ENCODE peak calls at places on chromosomes 2 and 18, in nine cellular contexts. C is WERI-Rb-1, D is retinal pigment epithelial cell, W is upper lobe of right lung, I is fibroblast of the aortic adventitia, Z is cardiac muscle cell, O is neural progenitor cell, N is SK-N-SH, X is heart left ventricle. S is an unnamed sample.
A peak's percentile ranks its signal among the peaks of the same experiment; 100 is the strongest.

GRCh38 chr2:30714811-30715709 is 92.2 kb downstream of the CAPN13 start:
- DNase-seq in I (no peak), D (no peak), O (peak; percentile 21), W (peak; percentile 18), N (no peak), X (no peak), C (no peak), Z (no peak), S (no peak)

GRCh38 chr2:207903236-207903635 is 122.1 kb downstream of the PLEKHM3 start:
- DNase-seq in N (no peak), I (no peak), D (no peak), O (no peak), Z (no peak), X (no peak), C (no peak), W (no peak), S (no peak)

GRCh38 chr18:55136864-55137263 is 177.6 kb upstream of the CCDC68 start:
- DNase-seq in O (no peak), C (no peak), Z (peak; percentile 27), I (peak; percentile 37), D (no peak), X (no peak), N (no peak), W (no peak), S (no peak)

GRCh38 chr2:1502891-1503304 is 89.6 kb downstream of the TPO start:
- DNase-seq in C (no peak), O (no peak), W (peak; percentile 53), I (no peak), X (no peak), Z (no peak), D (no peak), N (no peak), S (no peak)

GRCh38 chr2:160387558-160388262 is 105.9 kb downstream of the RBMS1 start:
- DNase-seq in C (no peak), X (peak; percentile 77), D (no peak), Z (peak; percentile 97), W (no peak), I (peak; percentile 100), O (no peak), N (no peak), S (no peak)

GRCh38 chr2:239309398-239310245 is 91.2 kb downstream of the HDAC4 start:
- DNase-seq in Z (no peak), N (peak; percentile 76), O (no peak), D (no peak), W (peak; percentile 53), C (no peak), X (peak; percentile 20), I (no peak), S (no peak)

GRCh38 chr2:137190411-137191190 is 425.3 kb downstream of the THSD7B start:
- DNase-seq in D (no peak), X (no peak), W (no peak), O (no peak), Z (no peak), N (peak; percentile 18), C (no peak), I (no peak), S (no peak)

GRCh38 chr2:223674998-223675609 is 72.9 kb upstream of the SCG2 start:
- DNase-seq in D (peak; percentile 38), C (peak; percentile 32), X (no peak), N (peak; percentile 29), O (peak; percentile 19), Z (peak; percentile 60), I (peak; percentile 73), W (no peak), S (no peak)

GRCh38 chr2:27715318-27716165 is 51.9 kb downstream of the SLC4A1AP start:
- DNase-seq in N (peak; percentile 93), I (peak; percentile 59), Z (peak; percentile 67), W (peak; percentile 76), O (peak; percentile 54), D (no peak), X (peak; percentile 84), C (peak; percentile 38), S (peak; percentile 72)

GRCh38 chr2:31980674-31981356 is 30.0 kb downstream of the MEMO1 start:
- DNase-seq in Z (peak; percentile 53), N (no peak), C (no peak), I (peak; percentile 22), W (no peak), X (no peak), O (peak; percentile 9), D (no peak), S (peak; percentile 76)

GRCh38 chr2:174553811-174554493 is 43.7 kb downstream of the WIPF1 start:
- DNase-seq in X (no peak), O (no peak), Z (no peak), C (no peak), I (no peak), D (no peak), N (no peak), W (no peak), S (peak; percentile 48)

GRCh38 chr2:21333249-21333648 is 209.5 kb downstream of the TDRD15 start:
- DNase-seq in X (no peak), I (no peak), N (no peak), D (no peak), C (no peak), Z (no peak), W (no peak), O (no peak), S (no peak)

GRCh38 chr2:177264209-177264538 is 353 bp downstream of the NFE2L2 start:
- DNase-seq in D (no peak), I (no peak), O (peak; percentile 75), N (peak; percentile 80), C (peak; percentile 43), Z (no peak), W (peak; percentile 82), X (no peak), S (no peak)

GRCh38 chr2:200782243-200782642 is 29.5 kb upstream of the BZW1 start:
- DNase-seq in X (no peak), N (no peak), C (no peak), W (no peak), D (no peak), O (no peak), I (no peak), Z (no peak), S (no peak)

GRCh38 chr2:240226672-240227537 is 86.4 kb upstream of the OTOS start:
- DNase-seq in Z (no peak), X (peak; percentile 13), W (no peak), N (no peak), I (no peak), C (no peak), D (no peak), O (no peak), S (no peak)

GRCh38 chr18:48843162-48843561 is 107.6 kb downstream of the SMAD7 start:
- DNase-seq in D (no peak), I (no peak), X (no peak), N (no peak), Z (no peak), O (no peak), W (peak; percentile 37), C (no peak), S (no peak)

GRCh38 chr18:72811047-72811446 is 56.7 kb downstream of the NETO1 start:
- DNase-seq in Z (no peak), I (no peak), C (no peak), W (no peak), D (no peak), X (no peak), O (no peak), N (no peak), S (no peak)

GRCh38 chr2:57549642-57550102 is 496.9 kb upstream of the VRK2 start:
- DNase-seq in N (no peak), Z (no peak), D (peak; percentile 4), W (no peak), C (no peak), O (peak; percentile 25), I (no peak), X (no peak), S (peak; percentile 4)

GRCh38 chr2:29114514-29114840 is 738 bp upstream of the CLIP4 start:
- DNase-seq in I (no peak), N (peak; percentile 70), O (no peak), C (no peak), W (no peak), D (no peak), Z (no peak), X (no peak), S (no peak)

GRCh38 chr18:22471546-22472131 is 53.9 kb upstream of the CTAGE1 start:
- DNase-seq in C (no peak), X (peak; percentile 74), D (peak; percentile 87), W (no peak), O (no peak), Z (peak; percentile 72), N (no peak), I (peak; percentile 98), S (no peak)

GRCh38 chr2:101776172-101777043 is 78.9 kb downstream of the MAP4K4 start:
- DNase-seq in W (no peak), Z (peak; percentile 55), X (no peak), C (no peak), D (no peak), O (peak; percentile 39), N (no peak), I (peak; percentile 30), S (no peak)
- TF ChIP-seq CTCF in W (no peak), Z (peak; percentile 51), X (peak; percentile 11), C (peak; percentile 13), D (peak; percentile 36), O (peak; percentile 43), N (no peak), I (peak; percentile 54), S (no peak)

DNA sequence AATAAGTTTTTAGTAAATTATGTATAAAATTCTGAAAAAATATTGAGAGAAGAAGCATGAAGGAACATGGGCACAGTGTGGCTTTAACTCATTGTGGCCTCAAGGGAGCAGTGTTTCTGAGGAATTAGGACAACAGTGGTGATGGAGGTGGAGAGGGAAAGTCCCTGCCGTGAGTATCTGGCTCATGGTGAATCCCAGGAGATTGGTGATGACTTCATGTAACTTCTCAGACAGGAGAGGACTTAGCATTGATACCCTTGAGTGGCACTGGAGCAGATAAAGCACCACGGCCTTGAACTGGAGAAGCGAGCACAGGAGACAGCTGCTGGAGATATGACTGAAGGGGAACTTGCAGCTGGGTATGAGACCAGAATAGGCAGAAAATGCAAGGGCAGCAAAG is 35.0 kb upstream of the LRP1B start:
- DNase-seq in D (no peak), Z (peak; percentile 53), I (peak; percentile 1), O (peak; percentile 48), W (no peak), X (no peak), C (peak; percentile 66), N (peak; percentile 30), S (peak; percentile 12)
- TF ChIP-seq CTCF in D (peak; percentile 67), Z (peak; percentile 44), I (peak; percentile 7), O (peak; percentile 59), W (peak; percentile 8), X (no peak), C (peak; percentile 66), N (peak; percentile 62), S (peak; percentile 25)

DNA sequence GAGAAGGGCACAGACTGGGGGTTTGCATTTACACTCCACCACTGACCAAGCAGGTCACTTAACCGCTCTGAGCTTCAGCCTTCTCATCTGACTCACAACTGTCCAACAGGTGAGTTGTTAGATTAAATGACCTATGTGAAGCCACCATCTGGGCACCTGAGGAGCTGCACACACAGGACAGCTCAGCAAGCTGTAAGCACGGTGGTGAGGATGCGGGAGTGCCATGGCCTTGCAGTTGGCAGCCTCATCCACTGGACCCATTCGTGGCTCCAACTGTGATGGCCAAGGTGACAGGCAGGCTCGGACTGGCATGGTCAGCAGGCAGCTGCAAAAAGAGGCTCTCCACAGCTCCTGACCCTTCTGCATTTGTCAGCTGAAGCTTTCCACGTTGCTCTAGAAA is 23.3 kb upstream of the AMMECR1L start:
- DNase-seq in W (no peak), O (no peak), Z (no peak), X (no peak), C (peak; percentile 12), N (no peak), D (no peak), I (no peak), S (no peak)
- TF ChIP-seq CTCF in W (no peak), O (no peak), Z (no peak), X (no peak), C (peak; percentile 12), N (no peak), D (no peak), I (no peak), S (no peak)

GRCh38 chr2:8803658-8804379 is 33.6 kb downstream of the KIDINS220 start:
- DNase-seq in D (peak; percentile 65), N (no peak), X (peak; percentile 35), O (no peak), Z (peak; percentile 89), C (no peak), W (no peak), I (peak; percentile 89), S (peak; percentile 64)
- TF ChIP-seq CTCF in D (peak; percentile 13), N (no peak), X (no peak), O (no peak), Z (no peak), C (no peak), W (no peak), I (peak; percentile 21), S (peak; percentile 0)